ENCODE peak calls at places on chromosomes 7 and 10, in ten cellular contexts. Z is activated CD8-positive, alpha-beta memory T cell treated with anti-CD3 and anti-CD28 coated beads, Interleukin-2, amount 50 U/mL, for 4 hours; D is hepatocyte; K is activated naive CD4-positive, alpha-beta T cell treated with Interleukin-2 at 50 U/mL for 16 hours; V is HEK293T; H is T-helper 9 cell; S is hippocampal formation; M is stimulated activated CD8-positive, alpha-beta memory T cell treated with anti-CD3 and anti-CD28 coated beads, Interleukin-2, amount 100 ng/mL, for 1 hour; J is 8988T; F is HuH-7.5. L is an unnamed sample.

GRCh38 chr7:57821438-57822382 is 371.7 kb downstream of the ZNF716 start:
- DNase-seq in H (no peak), K (no peak), V (no peak), D (no peak), S (no peak), M (no peak), Z (no peak), J (no peak), F (no peak), L (no peak)

GRCh38 chr10:29189272-29189671 is 99.6 kb upstream of the LYZL1 start:
- DNase-seq in K (no peak), V (no peak), M (no peak), Z (no peak), F (no peak), J (no peak), S (no peak), D (no peak), H (no peak), L (no peak)

GRCh38 chr7:7944619-7945282 is 23.8 kb upstream of the GLCCI1 start:
- DNase-seq in V (no peak), D (no peak), K (peak; percentile 64), H (peak; percentile 35), J (no peak), M (peak; percentile 1), S (no peak), Z (peak; percentile 28), F (no peak), L (no peak)

GRCh38 chr7:131895541-131896173 is 339.2 kb upstream of the PODXL start:
- DNase-seq in K (no peak), M (no peak), D (peak; percentile 48), J (no peak), H (no peak), Z (no peak), V (no peak), S (no peak), F (no peak), L (no peak)

GRCh38 chr10:74518076-74518475 is 308.3 kb upstream of the KAT6B start:
- DNase-seq in S (no peak), Z (no peak), J (no peak), V (no peak), H (no peak), D (no peak), M (no peak), F (no peak), K (no peak), L (no peak)

GRCh38 chr7:73967832-73968295 is 60.1 kb upstream of the ELN start:
- DNase-seq in F (no peak), H (no peak), K (no peak), M (no peak), V (no peak), S (no peak), Z (no peak), J (no peak), D (no peak), L (no peak)

GRCh38 chr7:3042861-3043489 is 692 bp downstream of the CARD11 start:
- DNase-seq in Z (peak; percentile 70), F (no peak), V (no peak), K (peak; percentile 72), J (no peak), S (no peak), H (peak; percentile 62), M (no peak), D (peak; percentile 55), L (no peak)

GRCh38 chr7:122984021-122984420 is 11.5 kb downstream of the TAS2R16 start:
- DNase-seq in V (no peak), J (no peak), Z (no peak), K (no peak), F (no peak), D (no peak), M (no peak), S (no peak), H (no peak), L (no peak)

GRCh38 chr10:36473122-36473521 is 652.3 kb upstream of the ANKRD30A start:
- DNase-seq in K (no peak), M (no peak), F (no peak), S (no peak), Z (no peak), J (no peak), V (no peak), H (no peak), D (no peak), L (no peak)

GRCh38 chr7:22332481-22332880 is 24.5 kb downstream of the RAPGEF5 start:
- DNase-seq in Z (no peak), S (no peak), K (no peak), V (no peak), D (no peak), H (no peak), M (no peak), F (no peak), J (no peak), L (no peak)

GRCh38 chr7:42692609-42693008 is 219.3 kb downstream of the C7orf25 start:
- DNase-seq in Z (no peak), M (no peak), F (no peak), H (no peak), S (no peak), V (no peak), D (peak; percentile 45), K (no peak), J (no peak), L (no peak)

GRCh38 chr10:66925896-66926719 is at the start of gene LRRTM3:
- DNase-seq in J (peak; percentile 37), K (no peak), Z (no peak), H (no peak), S (peak; percentile 70), M (no peak), V (peak; percentile 76), D (peak; percentile 87), F (peak; percentile 50), L (peak; percentile 77)

GRCh38 chr7:53131697-53132096 is 96.3 kb downstream of the POM121L12 start:
- DNase-seq in Z (no peak), J (no peak), F (no peak), S (no peak), M (no peak), D (no peak), V (no peak), H (no peak), K (no peak), L (no peak)

GRCh38 chr7:3981281-3981680 is 680.2 kb downstream of the SDK1 start:
- DNase-seq in F (no peak), D (no peak), S (no peak), Z (no peak), J (no peak), H (no peak), K (no peak), M (no peak), V (no peak), L (no peak)

GRCh38 chr10:30433779-30434272 is at the start of gene MAP3K8:
- DNase-seq in V (peak; percentile 60), M (peak; percentile 70), K (peak; percentile 90), D (peak; percentile 93), Z (peak; percentile 90), H (peak; percentile 81), F (peak; percentile 64), S (peak; percentile 75), J (peak; percentile 70), L (no peak)

GRCh38 chr10:36538945-36539586 is 586.3 kb upstream of the ANKRD30A start:
- DNase-seq in M (no peak), F (no peak), V (no peak), S (no peak), K (no peak), Z (no peak), H (no peak), D (peak; percentile 64), J (no peak), L (no peak)

GRCh38 chr10:1280436-1281401 is 224.5 kb downstream of the WDR37 start:
- DNase-seq in K (no peak), V (no peak), M (no peak), J (no peak), Z (no peak), D (no peak), S (no peak), F (no peak), H (no peak), L (no peak)

GRCh38 chr10:71531485-71532446 is 135.0 kb downstream of the CDH23 start:
- DNase-seq in D (no peak), H (no peak), V (no peak), F (no peak), J (no peak), S (no peak), K (peak; percentile 16), M (no peak), Z (no peak), L (no peak)

GRCh38 chr10:30368065-30368718 is 19.1 kb upstream of the MTPAP start:
- DNase-seq in H (no peak), K (no peak), J (no peak), D (no peak), V (no peak), Z (no peak), S (no peak), F (no peak), M (no peak), L (no peak)

GRCh38 chr10:110398419-110399162 is 93.9 kb upstream of the SMNDC1 start:
- DNase-seq in K (no peak), S (no peak), D (peak; percentile 92), F (no peak), V (no peak), M (no peak), J (peak; percentile 55), H (no peak), Z (no peak), L (no peak)

GRCh38 chr7:142557971-142558582 is 191.2 kb upstream of the PRSS1 start:
- DNase-seq in J (peak; percentile 22), M (no peak), Z (peak; percentile 48), D (peak; percentile 44), K (peak; percentile 55), H (peak; percentile 36), F (no peak), V (peak; percentile 74), S (no peak), L (no peak)

GRCh38 chr7:44101966-44102845 is 1.9 kb upstream of the AEBP1 start:
- DNase-seq in F (no peak), K (no peak), M (no peak), J (no peak), S (no peak), D (no peak), V (no peak), H (no peak), Z (no peak), L (no peak)

GRCh38 chr10:118531105-118531851 is 64.2 kb downstream of the PRLHR start:
- DNase-seq in S (no peak), J (no peak), V (no peak), D (no peak), K (no peak), H (no peak), M (no peak), F (no peak), Z (no peak), L (no peak)

GRCh38 chr10:96360766-96361165 is 2.0 kb upstream of the OPALIN start:
- DNase-seq in K (no peak), M (no peak), S (no peak), J (no peak), D (no peak), V (no peak), Z (no peak), H (no peak), F (no peak), L (no peak)

GRCh38 chr7:48512892-48513291 is 341.6 kb downstream of the ABCA13 start:
- DNase-seq in H (no peak), Z (no peak), S (no peak), J (no peak), V (no peak), D (no peak), F (no peak), M (no peak), K (no peak), L (no peak)

L was measured in cerebellar nuclear complex.